ENCODE peak calls at places on chromosome 20, in eight cellular contexts. M is NCI-H1092; U is AG04450; P is LoVo; Y is astrocyte; H is fibroblast of mammary gland; R is SW 1271; T is activated CD4-positive, alpha-beta memory T cell treated with anti-CD3 and anti-CD28 coated beads, Interleukin-2, amount 10 ng/mL, durations not matched to agents 7 days and 5 days. C is an unnamed sample.
A peak's percentile ranks its signal among the peaks of the same experiment; 100 is the strongest.

GRCh38 chr20:63885264-63886053 is 9.5 kb upstream of the DNAJC5 start:
- DNase-seq in M (no peak), U (no peak), P (no peak), Y (no peak), H (no peak), R (no peak), T (no peak), C (no peak)

GRCh38 chr20:4369798-4370124 is 351.9 kb upstream of the PRND start:
- DNase-seq in M (no peak), U (no peak), P (no peak), Y (no peak), H (no peak), R (no peak), T (peak; percentile 65), C (no peak)

GRCh38 chr20:64133951-64134407 is 26.6 kb upstream of the NPBWR2 start:
- DNase-seq in M (no peak), U (no peak), P (no peak), Y (no peak), H (no peak), R (no peak), T (no peak), C (no peak)

GRCh38 chr20:55701467-55701866 is 303.9 kb downstream of the CBLN4 start:
- DNase-seq in M (no peak), U (no peak), P (no peak), Y (no peak), H (no peak), R (no peak), T (no peak), C (no peak)

GRCh38 chr20:48680650-48681049 is 147.1 kb downstream of the PREX1 start:
- DNase-seq in M (no peak), U (no peak), P (no peak), Y (no peak), H (no peak), R (no peak), T (no peak), C (no peak)

GRCh38 chr20:47031821-47032220 is 137.2 kb downstream of the EYA2 start:
- DNase-seq in M (no peak), U (no peak), P (no peak), Y (no peak), H (no peak), R (no peak), T (no peak), C (no peak)

GRCh38 chr20:63223826-63224207 is 7.9 kb upstream of the YTHDF1 start:
- DNase-seq in M (no peak), U (no peak), P (no peak), Y (no peak), H (no peak), R (no peak), T (no peak), C (no peak)

GRCh38 chr20:16293590-16293989 is 279.7 kb downstream of the KIF16B start:
- DNase-seq in M (no peak), U (peak; percentile 38), P (no peak), Y (no peak), H (peak; percentile 71), R (no peak), T (no peak), C (no peak)

GRCh38 chr20:49887251-49887827 is 28.0 kb downstream of the SPATA2 start:
- DNase-seq in M (no peak), U (no peak), P (no peak), Y (peak; percentile 8), H (peak; percentile 41), R (no peak), T (no peak), C (no peak)

GRCh38 chr20:31710423-31711250 is 12.0 kb downstream of the BCL2L1 start:
- DNase-seq in M (no peak), U (no peak), P (no peak), Y (no peak), H (no peak), R (no peak), T (no peak), C (no peak)

GRCh38 chr20:2693286-2693995 is 861 bp downstream of the EBF4 start:
- DNase-seq in M (peak; percentile 5), U (no peak), P (no peak), Y (no peak), H (no peak), R (no peak), T (peak; percentile 39), C (no peak)

GRCh38 chr20:19903168-19903676 is 113.9 kb upstream of the NAA20 start:
- DNase-seq in M (peak; percentile 9), U (no peak), P (peak; percentile 31), Y (no peak), H (peak; percentile 19), R (no peak), T (no peak), C (no peak)

GRCh38 chr20:14117768-14118167 is 122.5 kb downstream of the MACROD2 start:
- DNase-seq in M (no peak), U (no peak), P (no peak), Y (no peak), H (peak; percentile 7), R (no peak), T (no peak), C (no peak)